ENCODE peak calls at places on chromosomes 6 and 20, in five cellular contexts. One of them, this sample, is unnamed.

GRCh38 chr20:52190437-52191131 is 995 bp downstream of the ZFP64 start:
- DNase-seq in iris pigment epithelial cell: peak; percentile 51
- DNase-seq in neuronal stem cell: no peak
- DNase-seq in AG10803: peak; percentile 20
- DNase-seq in SIG-M5: no peak
- DNase-seq in this sample: no peak

GRCh38 chr6:61586934-61587537 is 699.0 kb downstream of the KHDRBS2 start:
- DNase-seq in iris pigment epithelial cell: no peak
- DNase-seq in neuronal stem cell: no peak
- DNase-seq in AG10803: no peak
- DNase-seq in SIG-M5: no peak
- DNase-seq in this sample: no peak

GRCh38 chr6:169830876-169831275 is 79.5 kb downstream of the ERMARD start:
- DNase-seq in neuronal stem cell: no peak
- DNase-seq in SIG-M5: no peak
- DNase-seq in AG10803: no peak
- DNase-seq in iris pigment epithelial cell: no peak
- DNase-seq in this sample: no peak

GRCh38 chr6:6856538-6857523 is 250.9 kb upstream of the RREB1 start:
- DNase-seq in iris pigment epithelial cell: peak; percentile 46
- DNase-seq in neuronal stem cell: no peak
- DNase-seq in SIG-M5: no peak
- DNase-seq in AG10803: peak; percentile 16
- DNase-seq in this sample: peak; percentile 48

GRCh38 chr6:143940011-143940597 is 68.0 kb downstream of the PLAGL1 start:
- DNase-seq in iris pigment epithelial cell: peak; percentile 55
- DNase-seq in neuronal stem cell: no peak
- DNase-seq in AG10803: peak; percentile 38
- DNase-seq in SIG-M5: no peak
- DNase-seq in this sample: no peak

GRCh38 chr6:56361812-56362211 is 114.4 kb upstream of the COL21A1 start:
- DNase-seq in AG10803: no peak
- DNase-seq in iris pigment epithelial cell: no peak
- DNase-seq in SIG-M5: no peak
- DNase-seq in neuronal stem cell: no peak
- DNase-seq in this sample: no peak

GRCh38 chr6:153150767-153151440 is 19.8 kb upstream of the RGS17 start:
- DNase-seq in SIG-M5: no peak
- DNase-seq in iris pigment epithelial cell: no peak
- DNase-seq in AG10803: no peak
- DNase-seq in neuronal stem cell: no peak
- DNase-seq in this sample: no peak

GRCh38 chr6:132811276-132811675 is 3.1 kb upstream of the RPS12 start:
- DNase-seq in AG10803: no peak
- DNase-seq in SIG-M5: no peak
- DNase-seq in iris pigment epithelial cell: peak; percentile 93
- DNase-seq in neuronal stem cell: no peak
- DNase-seq in this sample: no peak

GRCh38 chr6:89985744-89986493 is 91.7 kb downstream of the GJA10 start:
- DNase-seq in AG10803: peak; percentile 94
- DNase-seq in iris pigment epithelial cell: peak; percentile 86
- DNase-seq in neuronal stem cell: peak; percentile 38
- DNase-seq in SIG-M5: no peak
- DNase-seq in this sample: no peak

GRCh38 chr20:31606928-31607639 is 2.0 kb downstream of the ID1 start:
- DNase-seq in AG10803: peak; percentile 41
- DNase-seq in iris pigment epithelial cell: peak; percentile 79
- DNase-seq in SIG-M5: no peak
- DNase-seq in neuronal stem cell: no peak
- DNase-seq in this sample: no peak

GRCh38 chr6:130982060-130982459 is 81.0 kb downstream of the EPB41L2 start:
- DNase-seq in SIG-M5: no peak
- DNase-seq in AG10803: no peak
- DNase-seq in iris pigment epithelial cell: no peak
- DNase-seq in neuronal stem cell: no peak
- DNase-seq in this sample: no peak

GRCh38 chr6:31042801-31043200 is 32.5 kb downstream of the MUC22 start:
- DNase-seq in SIG-M5: no peak
- DNase-seq in AG10803: peak; percentile 60
- DNase-seq in iris pigment epithelial cell: peak; percentile 56
- DNase-seq in neuronal stem cell: no peak
- DNase-seq in this sample: peak; percentile 61

GRCh38 chr6:168012431-168013249 is 15.2 kb downstream of the KIF25 start:
- DNase-seq in neuronal stem cell: no peak
- DNase-seq in AG10803: no peak
- DNase-seq in SIG-M5: no peak
- DNase-seq in iris pigment epithelial cell: no peak
- DNase-seq in this sample: no peak

GRCh38 chr6:107569456-107569855 is 79.5 kb downstream of the SOBP start:
- DNase-seq in AG10803: no peak
- DNase-seq in SIG-M5: no peak
- DNase-seq in iris pigment epithelial cell: no peak
- DNase-seq in neuronal stem cell: no peak
- DNase-seq in this sample: no peak

GRCh38 chr20:1720226-1720625 is 62.6 kb upstream of the SIRPG start:
- DNase-seq in SIG-M5: no peak
- DNase-seq in iris pigment epithelial cell: no peak
- DNase-seq in AG10803: no peak
- DNase-seq in neuronal stem cell: no peak
- DNase-seq in this sample: no peak

GRCh38 chr6:169642455-169642854 is 59.4 kb downstream of the WDR27 start:
- DNase-seq in AG10803: no peak
- DNase-seq in iris pigment epithelial cell: no peak
- DNase-seq in neuronal stem cell: no peak
- DNase-seq in SIG-M5: no peak
- DNase-seq in this sample: no peak